ENCODE peak calls at places on chromosome 14, in seven cellular contexts. P is IMR-90; D is nucleus accumbens; N is GM19239; C is ovary; K is activated CD4-positive, alpha-beta memory T cell treated with anti-CD3 and anti-CD28 coated beads, Interleukin-2, amount 10 ng/mL, durations not matched to agents 7 days and 5 days; Z is type B pancreatic cell. G is an unnamed sample.

GRCh38 chr14:28635387-28635786 is 131.2 kb upstream of the FOXG1 start:
- DNase-seq in P (peak), D (no peak), N (no peak), C (no peak), K (no peak), Z (no peak), G (no peak)

GRCh38 chr14:103445783-103446182 is 60.6 kb downstream of the MARK3 start:
- DNase-seq in P (no peak), D (no peak), N (no peak), C (no peak), K (no peak), Z (no peak), G (no peak)

GRCh38 chr14:76918176-76918750 is 92.1 kb downstream of the LRRC74A start:
- DNase-seq in P (peak), D (peak), N (no peak), C (peak), K (no peak), Z (no peak), G (peak)

GRCh38 chr14:90827919-90828610 is 11.8 kb upstream of the TTC7B start:
- DNase-seq in P (peak), D (peak), N (peak), C (peak), K (peak), Z (peak), G (no peak)

GRCh38 chr14:70047598-70048312 is 141.0 kb downstream of the SLC8A3 start:
- DNase-seq in P (no peak), D (no peak), N (no peak), C (no peak), K (no peak), Z (no peak), G (no peak)

GRCh38 chr14:20624495-20625070 is 16.9 kb downstream of the OR6S1 start:
- DNase-seq in P (peak), D (no peak), N (no peak), C (no peak), K (peak), Z (peak), G (no peak)

GRCh38 chr14:75295061-75295461 is 16.4 kb downstream of the FOS start:
- DNase-seq in P (peak), D (no peak), N (no peak), C (peak), K (peak), Z (no peak), G (no peak)

GRCh38 chr14:49992901-49993335 is 100.0 kb downstream of the ARF6 start:
- DNase-seq in P (peak), D (no peak), N (no peak), C (no peak), K (peak), Z (no peak), G (no peak)

GRCh38 chr14:68881396-68881795 is 88.5 kb upstream of the ZFP36L1 start:
- DNase-seq in P (no peak), D (no peak), N (no peak), C (no peak), K (no peak), Z (no peak), G (no peak)

GRCh38 chr14:100573009-100573756 is 14.0 kb downstream of the BEGAIN start:
- DNase-seq in P (no peak), D (no peak), N (no peak), C (no peak), K (no peak), Z (no peak), G (no peak)

G was measured in vagina.